ENCODE peak calls at places on chromosomes 1 and 21, in four cellular contexts. N is K562, L is A549, Z is HepG2. Q is an unnamed sample.

GRCh38 chr1:93577536-93578432 is 103.9 kb downstream of the BCAR3 start:
- DNase-seq in N (no peak), Z (no peak), L (no peak), Q (no peak)

GRCh38 chr1:21702780-21703179 is 33.6 kb upstream of the RAP1GAP start:
- DNase-seq in N (no peak), Z (no peak), L (no peak), Q (no peak)

GRCh38 chr1:111738436-111739221 is 566 bp downstream of the INKA2 start:
- DNase-seq in L (peak), Z (peak), N (peak), Q (peak)

GRCh38 chr1:3625151-3625907 is 514 bp downstream of the TPRG1L start:
- DNase-seq in N (peak), Z (peak), L (peak), Q (no peak)

GRCh38 chr1:207188901-207189300 is 84.9 kb downstream of the C4BPA start:
- DNase-seq in Z (no peak), L (no peak), N (no peak), Q (no peak)

GRCh38 chr1:212401042-212401441 is 13.6 kb downstream of the PACC1 start:
- DNase-seq in N (no peak), L (no peak), Z (no peak), Q (no peak)

GRCh38 chr1:211683396-211684297 is 8.2 kb upstream of the NEK2 start:
- DNase-seq in Z (no peak), N (no peak), L (no peak), Q (no peak)

GRCh38 chr1:119364640-119365039 is 3.9 kb upstream of the HAO2 start:
- DNase-seq in L (no peak), Z (no peak), N (no peak), Q (no peak)

GRCh38 chr1:44237721-44238457 is 24.6 kb downstream of the DMAP1 start:
- DNase-seq in Z (no peak), N (peak), L (no peak), Q (peak)

GRCh38 chr1:35044406-35044805 is 12.7 kb upstream of the ZMYM6 start:
- DNase-seq in L (no peak), Z (no peak), N (no peak), Q (no peak)

GRCh38 chr1:240612811-240613210 is 856 bp upstream of the GREM2 start:
- DNase-seq in L (no peak), Z (no peak), N (no peak), Q (no peak)

GRCh38 chr1:186659946-186660472 is 20.2 kb downstream of the PTGS2 start:
- DNase-seq in N (no peak), L (no peak), Z (no peak), Q (no peak)

GRCh38 chr1:186658999-186659398 is 21.2 kb downstream of the PTGS2 start:
- DNase-seq in N (no peak), Z (no peak), L (no peak), Q (no peak)

DNA sequence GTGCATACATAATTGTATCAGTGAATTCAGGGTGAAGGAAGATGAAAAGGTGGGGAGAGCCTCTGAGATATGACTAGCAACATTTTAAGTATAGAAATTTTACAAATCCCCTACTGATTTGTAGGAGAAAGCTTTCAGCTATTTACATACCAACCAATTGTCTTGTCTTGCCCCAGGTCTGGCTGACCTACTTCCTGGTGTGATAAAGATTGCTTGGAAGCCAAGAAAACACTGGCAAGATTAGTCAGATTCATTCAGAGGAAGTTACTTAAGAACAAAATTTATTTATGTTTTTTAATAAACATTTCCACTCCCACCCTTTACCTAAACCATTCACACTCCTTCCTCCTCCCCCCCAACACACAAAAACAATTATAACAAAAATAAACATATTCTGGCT is 17.5 kb downstream of the PTGS2 start:
- DNase-seq in Z (no peak), N (no peak), L (no peak), Q (no peak)
- TF ChIP-seq HMGXB4 in Z (no peak), N (no peak), L (no peak), Q (no peak)

GRCh38 chr1:204295666-204296065 is 64.1 kb downstream of the PLEKHA6 start:
- DNase-seq in N (no peak), Z (peak), L (no peak), Q (no peak)
- TF ChIP-seq HMGXB4 in N (no peak), Z (no peak), L (no peak), Q (no peak)

GRCh38 chr1:164786980-164787833 is 228.2 kb downstream of the PBX1 start:
- DNase-seq in Z (peak), N (peak), L (peak), Q (peak)

GRCh38 chr1:164785841-164786534 is 227.0 kb downstream of the PBX1 start:
- DNase-seq in Z (no peak), L (no peak), N (no peak), Q (no peak)

GRCh38 chr1:164784960-164785359 is 226.0 kb downstream of the PBX1 start:
- DNase-seq in L (no peak), N (no peak), Z (no peak), Q (no peak)

GRCh38 chr1:164790081-164790480 is 231.1 kb downstream of the PBX1 start:
- DNase-seq in L (no peak), Z (no peak), N (no peak), Q (no peak)

DNA sequence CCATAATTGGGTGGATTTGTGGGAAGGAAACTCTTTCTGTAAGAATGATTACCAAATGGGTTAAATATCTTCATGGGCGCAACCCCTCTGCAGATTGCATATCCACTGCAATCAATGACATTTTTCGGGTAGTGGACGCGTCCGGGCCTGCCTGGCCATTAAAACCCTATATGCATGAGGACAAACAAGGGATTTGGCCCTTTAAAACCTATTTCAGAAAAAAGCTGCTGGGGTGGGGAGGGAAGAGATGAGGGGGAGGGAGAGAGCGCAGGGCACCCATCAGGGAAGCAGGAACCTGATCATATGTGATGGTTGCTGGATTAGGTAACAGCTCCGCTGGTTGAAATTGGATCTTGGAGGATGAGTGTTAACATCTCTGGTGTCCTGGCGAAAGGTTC is 228.8 kb downstream of the PBX1 start:
- DNase-seq in N (no peak), L (no peak), Z (no peak), Q (no peak)
- TF ChIP-seq HMGXB4 in N (no peak), L (no peak), Z (no peak), Q (no peak)

GRCh38 chr21:36479415-36480402 is at the start of gene CLDN14:
- DNase-seq in L (no peak), Z (peak), N (no peak), Q (no peak)

GRCh38 chr21:36478207-36478701 is 1.7 kb downstream of the CLDN14 start:
- DNase-seq in N (no peak), Z (no peak), L (peak), Q (no peak)

GRCh38 chr21:36477559-36477958 is 2.4 kb downstream of the CLDN14 start:
- DNase-seq in Z (no peak), L (no peak), N (no peak), Q (no peak)

GRCh38 chr21:36480618-36481017 is 696 bp upstream of the CLDN14 start:
- DNase-seq in N (no peak), Z (no peak), L (no peak), Q (no peak)

DNA sequence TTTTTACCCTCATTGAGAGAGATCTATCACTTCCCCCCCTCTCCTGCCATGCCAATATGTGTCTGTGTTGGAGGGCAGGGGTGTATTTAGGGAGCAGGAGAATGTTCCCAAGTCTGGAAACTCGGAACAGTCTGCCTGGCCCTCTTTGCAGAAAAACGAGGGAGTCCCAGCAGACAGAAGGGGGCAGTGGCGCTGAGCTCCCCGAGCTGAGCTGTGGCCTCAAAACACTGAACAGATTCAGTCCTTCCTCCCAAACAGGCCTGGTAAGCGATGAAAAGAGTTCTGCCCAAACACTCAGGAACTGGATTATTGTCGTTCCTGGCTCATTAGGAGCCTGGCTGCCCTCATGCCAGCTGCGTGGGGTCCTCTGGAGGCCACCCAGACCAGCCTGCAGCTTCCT is 981 bp downstream of the CLDN14 start:
- DNase-seq in Z (no peak), L (peak), N (no peak), Q (peak)
- TF ChIP-seq HMGXB4 in Z (peak), L (no peak), N (no peak), Q (no peak)

GRCh38 chr1:82838066-82838465 is 1037.3 kb downstream of the ADGRL2 start:
- DNase-seq in L (no peak), N (no peak), Z (no peak), Q (no peak)
- TF ChIP-seq HMGXB4 in L (no peak), N (no peak), Z (no peak), Q (no peak)

Q was measured in WTC11.